ENCODE peak calls at places on chromosomes 7 and 10, in seven cellular contexts. Y is fibroblast of lung, L is adrenal gland, F is left ventricle myocardium inferior, E is mammary epithelial cell, V is Panc1, O is GM23248. G is an unnamed sample.

GRCh38 chr10:97278491-97278989 is 13.9 kb downstream of the ARHGAP19 start:
- DNase-seq in Y (peak; percentile 85), L (no peak), F (no peak), E (peak; percentile 36), V (peak; percentile 78), O (peak; percentile 82), G (no peak)

GRCh38 chr7:150755473-150756099 is 18.4 kb downstream of the GIMAP5 start:
- DNase-seq in Y (no peak), L (no peak), F (no peak), E (peak; percentile 11), V (no peak), O (no peak), G (no peak)

GRCh38 chr10:75461672-75462649 is 30.5 kb downstream of the LRMDA start:
- DNase-seq in Y (no peak), L (no peak), F (no peak), E (no peak), V (no peak), O (no peak), G (no peak)

GRCh38 chr10:12179616-12180015 is 16.1 kb downstream of the NUDT5 start:
- DNase-seq in Y (no peak), L (no peak), F (no peak), E (no peak), V (no peak), O (no peak), G (no peak)

GRCh38 chr10:102434251-102434913 is 2.0 kb upstream of the CUEDC2 start:
- DNase-seq in Y (peak; percentile 59), L (no peak), F (no peak), E (no peak), V (no peak), O (peak; percentile 80), G (no peak)

GRCh38 chr7:24910551-24911212 is 69.3 kb downstream of the OSBPL3 start:
- DNase-seq in Y (no peak), L (no peak), F (no peak), E (no peak), V (no peak), O (no peak), G (no peak)

GRCh38 chr7:126728967-126729366 is 523.8 kb downstream of the GRM8 start:
- DNase-seq in Y (no peak), L (no peak), F (no peak), E (no peak), V (no peak), O (no peak), G (no peak)

GRCh38 chr10:79360499-79361342 is 13.5 kb downstream of the PPIF start:
- DNase-seq in Y (no peak), L (no peak), F (no peak), E (no peak), V (no peak), O (no peak), G (no peak)

GRCh38 chr10:126905776-126906703 is 812 bp downstream of the DOCK1 start:
- DNase-seq in Y (peak; percentile 49), L (no peak), F (peak; percentile 41), E (no peak), V (no peak), O (peak; percentile 75), G (no peak)

DNA sequence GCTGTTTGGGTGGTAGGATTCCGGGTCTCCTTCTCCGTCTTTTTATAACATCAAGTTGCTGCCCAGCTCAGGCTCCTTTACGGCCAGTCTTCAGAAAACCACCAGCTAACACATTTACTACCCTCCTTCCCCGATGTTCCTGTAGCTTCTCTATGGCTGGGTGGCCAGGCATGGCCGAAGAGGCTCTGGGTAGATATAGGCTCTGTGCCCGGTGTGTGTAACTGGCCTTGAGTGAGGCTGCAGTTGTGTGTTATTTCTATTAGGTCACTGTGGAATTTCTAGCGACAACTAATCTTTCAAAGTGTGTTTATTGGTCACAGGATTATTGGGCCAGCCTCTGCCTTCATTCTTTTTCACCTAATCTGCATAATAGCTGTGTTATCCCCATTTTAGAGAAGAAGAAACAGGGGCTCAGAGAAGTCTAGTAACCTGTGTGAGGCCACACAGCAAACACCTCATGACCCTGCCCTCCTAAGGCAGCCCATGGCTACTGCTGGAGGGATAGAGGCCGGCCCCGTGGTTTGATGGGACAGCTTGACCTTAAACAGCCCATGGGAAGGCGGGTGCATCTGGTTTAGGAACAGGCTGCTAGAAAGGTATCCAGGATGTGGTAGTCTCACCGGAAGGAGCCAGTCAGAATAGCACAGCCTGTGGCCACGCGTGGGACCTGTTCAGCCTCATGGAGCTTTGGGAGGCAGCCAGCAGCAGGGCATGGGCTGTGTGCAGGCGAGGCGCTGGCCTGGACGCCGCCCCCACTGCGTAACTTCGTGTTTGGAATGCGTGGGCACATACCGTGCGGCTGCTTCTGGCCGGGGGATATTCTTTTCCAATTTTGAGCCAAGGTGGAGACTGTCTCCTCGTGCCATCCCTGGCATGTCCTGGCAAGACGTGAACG is 29.7 kb downstream of the HTRA1 start:
- DNase-seq in Y (peak; percentile 79), L (no peak), F (no peak), E (peak; percentile 88), V (no peak), O (peak; percentile 83), G (no peak)
- H3K27ac ChIP-seq in Y (no peak overlapping the region), L (no peak overlapping the region), F (no peak overlapping the region), E (peak overlapping the region; percentile 62), V (no peak overlapping the region), O (peak overlapping the region; percentile 91), G (no peak overlapping the region)

DNA sequence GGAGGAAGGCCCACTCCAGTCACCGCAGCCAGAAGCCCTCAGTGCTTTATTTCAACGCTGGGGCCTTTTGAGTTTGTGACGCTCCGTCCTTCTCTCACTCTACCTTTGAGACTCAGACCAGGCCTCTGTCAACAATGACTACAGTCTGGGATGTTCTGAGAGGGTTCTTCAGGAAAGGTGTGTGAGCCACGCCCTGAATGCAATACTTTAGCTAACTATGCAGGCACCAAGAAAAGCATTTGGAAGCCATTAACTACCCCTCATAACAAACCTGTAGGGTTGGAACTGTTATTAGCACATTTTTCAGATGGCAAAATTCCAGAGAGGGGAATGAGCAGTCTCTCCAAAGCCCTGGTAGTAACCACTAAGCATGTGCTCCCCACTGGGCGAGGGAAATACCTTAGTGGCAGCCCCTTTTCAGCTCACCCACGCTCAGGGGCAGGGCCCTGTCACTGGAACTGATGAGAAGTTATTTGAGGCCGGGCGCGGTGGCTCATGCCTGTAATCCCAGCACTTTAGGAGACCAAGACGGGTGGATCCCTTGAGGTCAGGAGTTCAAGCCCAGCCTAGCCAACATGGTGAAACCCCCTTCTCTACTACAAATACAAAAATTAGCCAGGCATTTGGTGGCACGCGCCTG is 5.7 kb upstream of the ARPC1B start:
- DNase-seq in Y (no peak), L (no peak), F (no peak), E (no peak), V (no peak), O (no peak), G (no peak)
- H3K27ac ChIP-seq in Y (no peak overlapping the region), L (no peak overlapping the region), F (no peak overlapping the region), E (no peak overlapping the region), V (no peak overlapping the region), O (no peak overlapping the region), G (no peak overlapping the region)

GRCh38 chr7:45111298-45112223 is at the start of gene TBRG4:
- DNase-seq in Y (peak; percentile 92), L (peak; percentile 96), F (peak; percentile 96), E (peak; percentile 92), V (peak; percentile 90), O (peak; percentile 98), G (peak; percentile 96)

GRCh38 chr7:45116048-45116447 is 4.6 kb upstream of the TBRG4 start:
- DNase-seq in Y (no peak), L (no peak), F (no peak), E (no peak), V (no peak), O (no peak), G (no peak)

GRCh38 chr7:45108863-45109262 is 2.6 kb downstream of the TBRG4 start:
- DNase-seq in Y (no peak), L (no peak), F (no peak), E (no peak), V (no peak), O (no peak), G (no peak)

GRCh38 chr7:45117582-45117981 is 6.1 kb upstream of the TBRG4 start:
- DNase-seq in Y (no peak), L (no peak), F (no peak), E (no peak), V (no peak), O (no peak), G (no peak)

GRCh38 chr7:45112648-45113047 is 1.2 kb upstream of the TBRG4 start:
- DNase-seq in Y (peak; percentile 71), L (no peak), F (no peak), E (no peak), V (no peak), O (peak; percentile 52), G (no peak)
- H3K27ac ChIP-seq in Y (no peak overlapping the region), L (no peak overlapping the region), F (peak overlapping the region; percentile 98), E (no peak overlapping the region), V (peak overlapping the region; percentile 95), O (peak overlapping the region; percentile 95), G (peak overlapping the region; percentile 86)

GRCh38 chr10:36722777-36723176 is 402.6 kb upstream of the ANKRD30A start:
- DNase-seq in Y (no peak), L (no peak), F (no peak), E (no peak), V (no peak), O (no peak), G (no peak)
- H3K27ac ChIP-seq in Y (no peak overlapping the region), L (no peak overlapping the region), F (no peak overlapping the region), E (no peak overlapping the region), V (no peak overlapping the region), O (no peak overlapping the region), G (no peak overlapping the region)

G was measured in heart left ventricle.